ENCODE peak calls at places on chromosomes 12 and 14, in five cellular contexts. P is Caco-2, U is A549, D is breast epithelium, O is neural progenitor cell. T is an unnamed sample.
A peak's percentile ranks its signal among the peaks of the same experiment; 100 is the strongest.

GRCh38 chr12:115659422-115659821 is 618.1 kb downstream of the MED13L start:
- DNase-seq in P (no peak), U (no peak), D (no peak), O (no peak), T (no peak)

GRCh38 chr12:79098530-79098929 is 234.0 kb downstream of the SYT1 start:
- DNase-seq in P (no peak), U (no peak), D (no peak), O (no peak), T (no peak)

GRCh38 chr14:102170061-102170460 is 30.4 kb downstream of the WDR20 start:
- DNase-seq in P (no peak), U (no peak), D (no peak), O (no peak), T (no peak)

GRCh38 chr14:59254911-59255545 is 66.6 kb downstream of the DAAM1 start:
- DNase-seq in P (no peak), U (no peak), D (no peak), O (no peak), T (no peak)

GRCh38 chr14:77154421-77154820 is 12.8 kb upstream of the ZDHHC22 start:
- DNase-seq in P (no peak), U (no peak), D (no peak), O (no peak), T (no peak)

GRCh38 chr14:33692762-33693161 is 258.1 kb downstream of the EGLN3 start:
- DNase-seq in P (no peak), U (no peak), D (no peak), O (no peak), T (no peak)

GRCh38 chr12:89949457-89950195 is 241.0 kb upstream of the ATP2B1 start:
- DNase-seq in P (no peak), U (peak; percentile 71), D (no peak), O (no peak), T (no peak)

GRCh38 chr12:15984963-15985362 is 73.8 kb downstream of the DERA start:
- DNase-seq in P (no peak), U (no peak), D (no peak), O (no peak), T (no peak)

GRCh38 chr12:130765186-130765659 is 49.1 kb upstream of the RIMBP2 start:
- DNase-seq in P (peak; percentile 10), U (peak; percentile 34), D (no peak), O (no peak), T (no peak)

GRCh38 chr12:52874573-52875435 is 26.0 kb upstream of the KRT78 start:
- DNase-seq in P (no peak), U (no peak), D (no peak), O (no peak), T (no peak)

GRCh38 chr12:52871291-52871961 is 22.6 kb upstream of the KRT78 start:
- DNase-seq in P (no peak), U (peak; percentile 60), D (no peak), O (no peak), T (no peak)

GRCh38 chr12:52873832-52874572 is 25.2 kb upstream of the KRT78 start:
- DNase-seq in P (peak; percentile 71), U (peak; percentile 98), D (peak; percentile 93), O (peak; percentile 74), T (no peak)

GRCh38 chr12:52872644-52873384 is 24.0 kb upstream of the KRT78 start:
- DNase-seq in P (no peak), U (no peak), D (no peak), O (no peak), T (no peak)

DNA sequence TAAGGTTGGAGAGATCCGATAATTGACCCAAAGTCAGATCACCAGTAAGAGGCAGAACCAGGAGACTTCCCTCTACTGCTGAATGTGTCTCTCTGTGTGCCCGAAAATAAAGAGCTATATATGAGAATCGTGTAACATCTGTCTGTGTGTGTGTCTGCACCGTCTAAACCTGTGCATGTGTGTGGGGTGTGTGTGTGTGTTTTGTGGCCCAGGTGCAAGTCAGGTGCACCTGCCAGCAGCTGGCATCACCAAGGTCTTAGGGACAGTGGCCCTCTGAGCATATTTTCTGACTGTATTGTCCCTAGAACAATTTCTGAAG is 24.7 kb upstream of the KRT78 start:
- DNase-seq in P (no peak), U (no peak), D (no peak), O (no peak), T (no peak)
- H3K4me1 ChIP-seq in P (peaks cover 43% of the 10 kb centered on the region), U (peaks cover 93% of the 10 kb centered on the region), D (peaks cover 4% of the 10 kb centered on the region), O (peaks cover 12% of the 10 kb centered on the region), T (peaks cover 21% of the 10 kb centered on the region)

DNA sequence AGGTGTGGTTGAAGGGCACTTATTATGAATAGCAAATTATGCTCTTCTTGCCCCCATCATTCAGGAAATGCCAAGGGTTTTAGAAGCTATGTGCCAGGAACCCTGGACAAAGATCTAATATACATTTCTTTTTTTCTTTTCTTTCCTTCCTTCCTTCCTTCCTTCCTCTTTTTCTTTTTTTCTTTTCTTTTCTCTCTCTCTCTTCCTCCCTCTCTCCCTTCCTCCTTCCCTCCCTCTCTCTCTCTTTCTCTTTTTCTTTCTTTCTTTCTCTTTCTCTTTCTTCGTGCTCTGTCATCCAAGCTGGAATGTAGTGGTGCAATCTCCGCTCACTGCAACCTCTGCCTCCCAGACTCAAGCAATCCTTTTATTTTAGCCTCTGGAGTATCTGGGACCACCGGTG is 66.1 kb upstream of the CSRP2 start:
- DNase-seq in P (no peak), U (no peak), D (no peak), O (no peak), T (no peak)
- TF ChIP-seq CTCF in P (no peak), U (no peak), D (no peak), O (no peak), T (no peak)

DNA sequence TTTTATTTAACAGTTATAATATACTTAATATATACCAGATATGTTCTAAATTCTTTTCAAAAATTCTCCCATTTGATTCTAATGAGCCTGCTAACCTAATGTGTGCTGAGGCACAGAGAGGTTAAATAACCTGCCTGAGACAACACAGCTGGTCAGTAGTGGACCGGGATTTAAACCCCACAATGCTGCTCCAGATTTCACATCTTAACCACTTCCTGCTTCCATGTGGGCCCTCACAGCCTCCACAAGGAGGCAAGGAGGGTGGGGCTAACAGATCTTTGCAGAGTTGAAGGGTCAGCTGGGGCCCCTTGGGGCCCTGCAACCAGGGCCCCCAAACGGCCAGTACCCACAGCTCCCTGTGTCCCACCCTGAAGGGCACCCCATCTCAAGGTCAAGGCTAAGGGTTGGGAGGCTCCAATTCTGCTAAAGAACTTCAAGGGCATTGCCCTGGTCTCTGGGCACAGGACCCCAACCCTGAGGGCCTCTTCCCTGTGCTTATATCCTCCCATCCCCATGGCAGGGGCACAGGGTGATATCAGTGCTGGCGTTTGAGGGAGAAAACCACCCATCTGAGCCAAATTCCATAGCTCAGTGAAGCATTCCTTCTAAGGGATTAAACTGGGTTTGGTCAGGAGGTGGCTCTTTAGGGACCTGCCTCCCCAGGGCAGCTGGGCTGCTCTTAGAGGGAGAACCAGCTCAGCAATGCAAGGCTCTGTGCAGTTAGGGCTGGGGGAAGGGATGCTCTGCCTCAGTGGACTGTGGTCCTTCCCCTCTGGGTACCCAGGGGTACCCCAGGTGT is 2.2 kb downstream of the KRT80 start:
- DNase-seq in P (no peak), U (no peak), D (no peak), O (no peak), T (no peak)
- H3K4me1 ChIP-seq in P (peaks cover 11% of the 10 kb centered on the region), U (peaks cover 91% of the 10 kb centered on the region), D (peaks cover 3% of the 10 kb centered on the region), O (no peaks in the 10 kb centered on the region), T (no peaks in the 10 kb centered on the region)

GRCh38 chr14:93115920-93116675 is at the start of gene ITPK1:
- DNase-seq in P (peak; percentile 67), U (peak; percentile 66), D (no peak), O (peak; percentile 92), T (peak; percentile 43)
- TF ChIP-seq CTCF in P (peak; percentile 41), U (peak; percentile 81), D (no peak), O (peak; percentile 48), T (no peak)

GRCh38 chr14:90399541-90400444 is 3.0 kb downstream of the CALM1 start:
- DNase-seq in P (peak; percentile 90), U (peak; percentile 98), D (peak; percentile 85), O (peak; percentile 97), T (peak; percentile 73)

GRCh38 chr14:90397401-90398314 is 829 bp downstream of the CALM1 start:
- DNase-seq in P (peak; percentile 60), U (peak; percentile 68), D (peak; percentile 54), O (peak; percentile 78), T (peak; percentile 34)

GRCh38 chr14:90400904-90401561 is 4.2 kb downstream of the CALM1 start:
- DNase-seq in P (no peak), U (no peak), D (no peak), O (no peak), T (no peak)

GRCh38 chr14:90398315-90398811 is 1.5 kb downstream of the CALM1 start:
- DNase-seq in P (peak; percentile 55), U (no peak), D (peak; percentile 64), O (peak; percentile 61), T (peak; percentile 42)

GRCh38 chr14:90398841-90399540 is 2.2 kb downstream of the CALM1 start:
- DNase-seq in P (no peak), U (no peak), D (no peak), O (no peak), T (no peak)
- H3K4me1 ChIP-seq in P (peaks cover 12% of the 10 kb centered on the region), U (peaks cover 24% of the 10 kb centered on the region), D (no peaks in the 10 kb centered on the region), O (peaks cover 10% of the 10 kb centered on the region), T (peaks cover 56% of the 10 kb centered on the region)

DNA sequence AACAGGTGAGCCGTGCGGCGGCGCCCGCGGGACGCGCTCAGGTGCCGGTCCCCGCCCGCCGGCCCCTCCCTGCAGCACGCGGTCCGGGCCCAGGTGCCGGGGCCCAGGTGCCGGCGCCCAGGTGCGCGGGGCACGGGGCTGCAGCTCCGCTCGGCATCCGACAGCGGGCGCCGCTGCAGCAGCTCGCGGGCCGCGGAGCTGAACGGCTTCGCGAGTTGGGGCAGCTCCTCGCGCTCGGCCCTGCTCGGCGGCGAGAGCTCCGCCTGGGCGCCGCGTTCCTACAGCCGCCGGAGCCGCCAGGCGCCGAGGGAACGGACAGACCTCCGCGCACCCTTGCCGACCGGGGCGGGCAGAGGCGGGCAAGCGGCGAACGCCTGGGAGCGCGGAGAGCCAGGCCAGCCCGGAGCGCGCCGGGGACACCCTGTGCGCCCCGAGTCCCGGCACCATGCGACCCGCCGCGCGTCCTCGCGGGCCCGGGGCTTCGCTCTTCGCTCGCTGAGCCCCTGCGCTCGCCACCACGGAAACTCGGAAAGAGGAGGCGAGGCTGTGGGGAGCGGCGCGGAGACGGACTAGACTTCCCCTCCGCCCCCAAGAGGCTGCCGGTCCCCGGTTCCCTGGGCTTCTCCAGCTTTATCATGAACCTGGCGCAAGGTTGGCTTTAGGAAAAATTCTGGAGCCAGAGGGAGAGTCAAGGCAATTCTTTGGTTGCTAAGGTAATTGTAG is at the start of gene RGS6:
- DNase-seq in P (no peak), U (no peak), D (no peak), O (peak; percentile 91), T (no peak)
- TF ChIP-seq CTCF in P (no peak), U (peak; percentile 38), D (no peak), O (peak; percentile 44), T (no peak)

GRCh38 chr12:132772551-132772950 is 10.9 kb upstream of the ANKLE2 start:
- DNase-seq in P (no peak), U (no peak), D (no peak), O (no peak), T (no peak)
- H3K4me1 ChIP-seq in P (no peaks in the 10 kb centered on the region), U (no peaks in the 10 kb centered on the region), D (peaks cover 4% of the 10 kb centered on the region), O (peaks cover 4% of the 10 kb centered on the region), T (peaks cover 69% of the 10 kb centered on the region)

DNA sequence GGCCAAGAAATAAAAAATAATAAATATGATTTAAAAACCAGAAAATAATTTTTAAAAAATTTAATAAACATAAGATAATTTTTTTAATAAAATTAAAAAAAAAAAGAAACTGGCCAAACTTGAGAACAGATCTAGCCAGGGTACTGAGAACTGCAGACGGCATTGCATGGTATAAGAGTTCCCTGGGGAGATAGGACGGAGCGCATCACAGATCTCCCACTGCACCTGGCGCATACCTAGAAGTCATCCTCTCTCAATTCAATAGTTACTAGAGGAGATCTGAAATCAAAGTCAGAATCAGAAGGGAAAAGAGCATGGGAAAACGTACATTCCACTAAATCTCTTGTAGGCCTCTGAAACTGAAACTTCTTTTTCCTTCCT is 58.9 kb upstream of the BCL2L14 start:
- DNase-seq in P (no peak), U (no peak), D (no peak), O (no peak), T (no peak)
- TF ChIP-seq CTCF in P (no peak), U (no peak), D (no peak), O (no peak), T (no peak)

T was measured in CD8-positive, alpha-beta T cell.